ENCODE peak calls at places on chromosomes 3 and 15, in eight cellular contexts. Y is adipocyte, I is HepG2, O is foreskin fibroblast, M is K562, K is GM12864, V is H7, X is ovary. U is an unnamed sample.

GRCh38 chr3:57815034-57815433 is 58.9 kb downstream of the SLMAP start:
- DNase-seq in K (no peak), Y (no peak), O (no peak), V (no peak), M (no peak), I (no peak), X (no peak), U (no peak)

GRCh38 chr15:50055333-50056278 is 63.4 kb downstream of the ATP8B4 start:
- DNase-seq in V (no peak), K (no peak), I (no peak), Y (peak), M (no peak), X (no peak), O (peak), U (peak)

GRCh38 chr3:179181021-179181472 is 32.9 kb downstream of the PIK3CA start:
- DNase-seq in K (no peak), X (no peak), M (no peak), Y (peak), I (no peak), O (no peak), V (no peak), U (no peak)

GRCh38 chr3:112088944-112089343 is 2.8 kb downstream of the C3orf52 start:
- DNase-seq in V (no peak), X (no peak), O (no peak), I (no peak), M (no peak), K (no peak), Y (no peak), U (no peak)

GRCh38 chr3:194395767-194396527 is 3.1 kb downstream of the GP5 start:
- DNase-seq in V (peak), O (no peak), K (no peak), I (peak), M (peak), Y (peak), X (peak), U (peak)

GRCh38 chr3:5143459-5143858 is 21.4 kb downstream of the ARL8B start:
- DNase-seq in X (no peak), K (no peak), I (no peak), V (no peak), Y (no peak), M (no peak), O (no peak), U (no peak)

GRCh38 chr15:65987100-65987499 is 117.8 kb downstream of the RAB11A start:
- DNase-seq in V (no peak), X (no peak), M (no peak), Y (no peak), O (no peak), I (no peak), K (no peak), U (no peak)

GRCh38 chr3:94522488-94522887 is 459.6 kb downstream of the NSUN3 start:
- DNase-seq in I (peak), Y (no peak), K (no peak), V (peak), X (no peak), M (no peak), O (no peak), U (no peak)

GRCh38 chr15:59611277-59612260 is at the start of gene GCNT3:
- DNase-seq in M (no peak), K (no peak), Y (peak), I (peak), X (no peak), V (no peak), O (peak), U (peak)

GRCh38 chr3:169534439-169534838 is 129.1 kb downstream of the MECOM start:
- DNase-seq in X (no peak), K (no peak), M (no peak), V (no peak), O (no peak), I (no peak), Y (no peak), U (no peak)

GRCh38 chr15:78070049-78070698 is 7.3 kb downstream of the TBC1D2B start:
- DNase-seq in V (no peak), Y (no peak), O (no peak), I (no peak), K (no peak), M (no peak), X (no peak), U (peak)

GRCh38 chr3:62942761-62943160 is 67.5 kb upstream of the CADPS start:
- DNase-seq in I (no peak), Y (no peak), O (no peak), V (no peak), M (no peak), K (no peak), X (no peak), U (no peak)

GRCh38 chr15:72864681-72865080 is 81.1 kb upstream of the ADPGK start:
- DNase-seq in K (no peak), M (no peak), Y (no peak), I (no peak), V (no peak), X (no peak), O (no peak), U (no peak)

GRCh38 chr3:17182158-17182557 is 297.4 kb downstream of the PLCL2 start:
- DNase-seq in Y (no peak), O (no peak), V (no peak), M (no peak), K (peak), I (no peak), X (no peak), U (no peak)

GRCh38 chr15:31571676-31572075 is 245.0 kb downstream of the KLF13 start:
- DNase-seq in I (no peak), M (no peak), Y (no peak), O (no peak), K (no peak), V (no peak), X (no peak), U (no peak)

GRCh38 chr15:28107894-28108255 is 8.8 kb upstream of the OCA2 start:
- DNase-seq in M (no peak), V (no peak), I (no peak), X (no peak), Y (no peak), O (no peak), K (no peak), U (no peak)
- H3K4me3 ChIP-seq in M (no peak), V (no peak), I (no peak), X (no peak), Y (peak), O (no peak), K (no peak), U (no peak)

GRCh38 chr3:121073011-121073410 is 165.0 kb downstream of the STXBP5L start:
- DNase-seq in Y (no peak), X (no peak), K (no peak), V (no peak), O (no peak), I (no peak), M (no peak), U (no peak)

GRCh38 chr3:121075191-121075590 is 167.2 kb downstream of the STXBP5L start:
- DNase-seq in M (no peak), Y (no peak), K (no peak), X (no peak), I (no peak), O (no peak), V (no peak), U (no peak)

GRCh38 chr3:121072128-121072527 is 164.1 kb downstream of the STXBP5L start:
- DNase-seq in V (no peak), X (peak), M (no peak), I (no peak), O (no peak), K (no peak), Y (no peak), U (no peak)
- H3K4me3 ChIP-seq in V (no peak), X (no peak), M (no peak), I (no peak), O (no peak), K (no peak), Y (no peak), U (no peak)

GRCh38 chr15:76664411-76664810 is 240.7 kb downstream of the SCAPER start:
- DNase-seq in V (no peak), X (no peak), O (no peak), Y (no peak), I (no peak), K (no peak), M (no peak), U (no peak)
- H3K4me3 ChIP-seq in V (no peak), X (no peak), O (no peak), Y (no peak), I (no peak), K (no peak), M (no peak), U (no peak)

GRCh38 chr3:13265507-13265906 is 154.6 kb downstream of the NUP210 start:
- DNase-seq in M (no peak), O (no peak), I (no peak), X (no peak), V (no peak), K (no peak), Y (no peak), U (no peak)

GRCh38 chr3:13264468-13264795 is 155.7 kb downstream of the NUP210 start:
- DNase-seq in O (no peak), V (no peak), X (no peak), K (no peak), Y (no peak), M (no peak), I (no peak), U (no peak)

GRCh38 chr3:13262493-13263211 is 157.5 kb downstream of the NUP210 start:
- DNase-seq in I (peak), Y (no peak), O (no peak), X (no peak), K (no peak), M (no peak), V (no peak), U (peak)

GRCh38 chr3:13265016-13265415 is 155.1 kb downstream of the NUP210 start:
- DNase-seq in V (no peak), M (no peak), Y (no peak), O (no peak), K (no peak), I (no peak), X (no peak), U (no peak)

DNA sequence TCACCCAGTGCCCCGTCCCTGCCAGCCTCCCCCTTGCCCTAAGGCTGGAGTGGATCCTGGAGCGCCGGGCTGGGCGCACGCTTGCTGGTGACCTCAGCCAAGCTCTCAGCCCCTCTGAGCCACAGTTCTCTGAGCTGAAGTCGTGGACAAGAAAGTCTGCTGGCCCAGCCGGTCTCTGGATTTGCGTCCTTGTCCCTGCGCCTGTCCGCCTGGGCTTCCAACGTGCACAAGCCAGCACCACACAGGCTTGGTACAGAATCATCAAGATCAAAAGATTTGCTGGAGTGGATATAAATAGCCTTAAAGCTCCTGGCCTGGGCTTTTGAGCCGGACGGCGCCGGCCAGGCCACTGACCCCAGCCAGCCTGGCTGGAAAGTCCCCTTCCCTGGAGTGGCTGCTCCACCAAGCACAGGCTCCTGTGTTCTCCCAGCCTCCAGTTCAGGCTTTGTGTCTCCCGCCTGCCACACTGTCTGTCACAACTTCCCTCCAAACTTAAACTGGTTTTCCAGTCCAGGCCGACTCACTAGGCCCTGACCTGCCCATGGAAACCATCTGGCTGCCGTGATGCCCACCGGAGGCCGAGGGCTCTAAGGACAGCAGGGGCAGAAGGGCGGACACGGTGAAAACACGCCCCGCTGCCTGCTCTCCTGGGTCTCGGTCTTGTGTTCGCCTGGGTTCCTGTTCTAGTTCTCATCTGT is 156.2 kb downstream of the NUP210 start:
- DNase-seq in V (no peak), Y (no peak), M (no peak), I (peak), X (no peak), O (no peak), K (no peak), U (no peak)
- H3K4me3 ChIP-seq in V (no peak), Y (no peak), M (no peak), I (peak), X (no peak), O (no peak), K (no peak), U (no peak)

GRCh38 chr3:183385698-183386590 is 42.5 kb downstream of the MCF2L2 start:
- DNase-seq in O (peak), X (peak), Y (peak), I (peak), K (peak), V (peak), M (peak), U (peak)
- H3K4me3 ChIP-seq in O (no peak), X (no peak), Y (peak), I (no peak), K (no peak), V (no peak), M (no peak), U (no peak)

GRCh38 chr15:75043509-75044257 is 20.3 kb downstream of the PPCDC start:
- DNase-seq in M (peak), K (peak), V (no peak), X (peak), Y (peak), I (peak), O (peak), U (peak)
- H3K4me3 ChIP-seq in M (no peak), K (peak), V (no peak), X (no peak), Y (peak), I (peak), O (peak), U (no peak)

DNA sequence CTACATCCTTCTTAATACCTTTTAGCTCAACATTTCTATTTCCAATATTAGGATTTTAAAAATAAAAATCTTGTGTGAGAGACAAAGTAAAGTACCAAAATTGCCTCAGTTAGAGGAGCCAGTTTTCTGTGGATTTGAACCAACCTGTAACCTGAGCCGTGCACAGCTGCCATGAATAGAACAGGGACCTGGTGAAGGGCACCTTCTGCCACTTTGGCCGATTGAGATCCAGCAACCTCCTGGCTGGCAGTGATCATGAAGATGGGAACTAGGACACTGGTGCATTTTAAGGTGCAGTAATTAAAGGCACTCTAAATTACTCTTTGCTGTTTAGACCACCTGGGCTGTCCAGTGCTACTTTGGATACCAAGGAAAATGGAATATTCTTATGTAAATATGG is 34.3 kb upstream of the TRAK1 start:
- DNase-seq in M (no peak), I (no peak), Y (no peak), K (no peak), X (no peak), O (no peak), V (peak), U (no peak)
- H3K4me3 ChIP-seq in M (no peak), I (no peak), Y (no peak), K (no peak), X (no peak), O (no peak), V (no peak), U (no peak)

GRCh38 chr3:66971891-66972551 is 26.1 kb upstream of the KBTBD8 start:
- DNase-seq in X (peak), M (peak), Y (peak), K (peak), O (peak), I (peak), V (peak), U (no peak)
- H3K4me3 ChIP-seq in X (peak), M (peak), Y (peak), K (peak), O (peak), I (peak), V (no peak), U (peak)

DNA sequence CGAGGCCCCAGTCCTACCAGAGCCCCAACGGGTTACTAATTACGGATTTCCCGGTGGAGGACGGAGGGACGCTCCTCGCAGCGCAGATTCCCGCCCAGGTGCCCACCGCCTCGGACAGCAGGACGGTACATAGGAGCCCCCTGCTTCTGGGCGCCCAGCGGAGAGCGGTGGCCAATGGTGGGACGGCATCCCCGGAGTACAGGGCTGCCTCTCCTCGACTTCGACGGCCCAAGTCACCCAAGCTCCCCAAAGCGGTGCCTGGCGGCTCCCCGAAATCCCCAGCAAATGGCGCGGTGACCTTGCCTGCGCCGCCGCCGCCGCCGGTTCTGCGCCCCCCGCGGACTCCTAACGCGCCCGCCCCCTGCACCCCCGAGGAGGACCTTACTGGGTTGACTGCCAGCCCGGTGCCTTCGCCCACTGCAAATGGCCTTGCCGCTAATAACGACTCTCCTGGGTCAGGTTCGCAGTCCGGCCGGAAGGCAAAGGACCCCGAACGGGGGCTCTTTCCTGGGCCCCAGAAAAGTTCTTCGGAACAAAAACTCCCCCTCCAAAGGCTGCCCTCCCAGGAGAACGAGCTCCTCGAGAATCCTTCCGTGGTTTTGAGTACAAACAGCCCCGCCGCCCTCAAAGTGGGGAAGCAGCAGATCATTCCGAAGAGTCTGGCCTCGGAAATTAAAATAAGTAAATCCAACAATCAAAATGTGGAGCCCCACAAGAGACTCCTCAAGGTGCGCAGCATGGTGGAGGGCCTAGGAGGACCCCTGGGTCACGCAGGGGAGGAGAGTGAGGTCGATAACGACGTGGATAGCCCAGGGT is 1.1 kb downstream of the ARHGEF26 start:
- DNase-seq in I (no peak), Y (no peak), O (no peak), V (peak), M (no peak), X (peak), K (no peak), U (no peak)
- H3K4me3 ChIP-seq in I (peak), Y (peak), O (peak), V (peak), M (no peak), X (peak), K (no peak), U (no peak)

GRCh38 chr15:80789296-80789695 is 10.1 kb downstream of the CEMIP start:
- DNase-seq in X (no peak), Y (peak), I (no peak), M (no peak), K (no peak), O (no peak), V (no peak), U (no peak)

GRCh38 chr15:80788536-80788935 is 9.4 kb downstream of the CEMIP start:
- DNase-seq in M (no peak), I (no peak), Y (peak), X (no peak), O (no peak), V (no peak), K (no peak), U (no peak)

GRCh38 chr15:80785335-80785734 is 6.2 kb downstream of the CEMIP start:
- DNase-seq in Y (peak), O (no peak), X (no peak), I (no peak), M (no peak), K (no peak), V (no peak), U (no peak)

GRCh38 chr15:80785811-80786354 is 6.7 kb downstream of the CEMIP start:
- DNase-seq in I (no peak), O (no peak), V (no peak), Y (no peak), K (no peak), X (no peak), M (no peak), U (no peak)

DNA sequence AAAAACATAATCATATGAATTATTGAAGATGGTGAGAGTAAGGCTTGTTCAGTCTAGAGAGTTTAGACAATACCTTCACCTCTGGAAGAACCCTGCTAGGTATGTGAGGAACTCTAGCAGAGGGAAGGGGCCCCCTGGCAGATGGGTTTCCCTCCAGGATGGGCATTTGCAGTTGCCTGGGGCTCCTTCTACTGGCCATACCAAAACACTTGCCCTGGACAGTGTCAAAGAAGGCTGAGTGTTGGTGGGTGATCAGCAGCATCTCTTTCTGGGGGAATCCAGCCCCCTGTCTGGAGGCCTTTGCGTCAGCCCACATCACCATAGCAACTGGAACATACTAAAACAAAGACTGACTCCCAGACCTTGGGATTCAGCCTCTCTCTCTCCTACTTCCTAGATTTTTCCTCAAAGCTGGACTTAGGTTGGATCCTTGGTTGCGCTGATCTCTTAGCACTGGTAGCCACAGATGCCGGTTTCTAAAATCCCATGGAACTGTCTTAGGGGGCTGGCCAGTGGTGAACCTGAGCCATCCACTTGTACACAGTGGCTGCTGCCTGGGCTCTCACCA is 8.2 kb downstream of the CEMIP start:
- DNase-seq in I (no peak), Y (no peak), M (no peak), K (no peak), V (peak), X (no peak), O (no peak), U (no peak)
- H3K4me3 ChIP-seq in I (no peak), Y (no peak), M (no peak), K (no peak), V (no peak), X (no peak), O (peak), U (no peak)